ENCODE peak calls at places on chromosomes 5 and 9, in four cellular contexts. One of them, this sample, is unnamed.

GRCh38 chr5:59745422-59745863 is 148.1 kb downstream of the PDE4D start:
- DNase-seq in endodermal cell: no peak
- DNase-seq in thoracic aorta: no peak
- DNase-seq in A549: peak; percentile 38
- DNase-seq in this sample: no peak

GRCh38 chr5:80300125-80300524 is 19.7 kb upstream of the SPZ1 start:
- DNase-seq in endodermal cell: no peak
- DNase-seq in A549: no peak
- DNase-seq in thoracic aorta: no peak
- DNase-seq in this sample: no peak

GRCh38 chr5:23977996-23978395 is 470.6 kb downstream of the PRDM9 start:
- DNase-seq in thoracic aorta: no peak
- DNase-seq in endodermal cell: peak; percentile 95
- DNase-seq in A549: no peak
- DNase-seq in this sample: no peak

GRCh38 chr9:119366909-119367690 is 2.1 kb downstream of the BRINP1 start:
- DNase-seq in endodermal cell: peak; percentile 59
- DNase-seq in thoracic aorta: no peak
- DNase-seq in A549: no peak
- DNase-seq in this sample: no peak

GRCh38 chr5:163634061-163634460 is 128.6 kb downstream of the MAT2B start:
- DNase-seq in A549: no peak
- DNase-seq in thoracic aorta: no peak
- DNase-seq in endodermal cell: no peak
- DNase-seq in this sample: no peak

GRCh38 chr5:32773944-32774343 is 62.8 kb downstream of the NPR3 start:
- DNase-seq in endodermal cell: no peak
- DNase-seq in thoracic aorta: no peak
- DNase-seq in A549: no peak
- DNase-seq in this sample: no peak

GRCh38 chr5:52884453-52884852 is 96.7 kb downstream of the ITGA1 start:
- DNase-seq in endodermal cell: no peak
- DNase-seq in thoracic aorta: no peak
- DNase-seq in A549: no peak
- DNase-seq in this sample: no peak

GRCh38 chr9:27261517-27262211 is 35.3 kb downstream of the EQTN start:
- DNase-seq in A549: no peak
- DNase-seq in thoracic aorta: no peak
- DNase-seq in endodermal cell: no peak
- DNase-seq in this sample: no peak

GRCh38 chr9:97307500-97308163 is at the start of gene CCDC180:
- DNase-seq in thoracic aorta: no peak
- DNase-seq in A549: no peak
- DNase-seq in endodermal cell: no peak
- DNase-seq in this sample: peak; percentile 38

GRCh38 chr9:125296843-125297372 is 35.3 kb downstream of the GAPVD1 start:
- DNase-seq in endodermal cell: peak; percentile 47
- DNase-seq in A549: peak; percentile 45
- DNase-seq in thoracic aorta: no peak
- DNase-seq in this sample: no peak

GRCh38 chr5:119470851-119471451 is 18.7 kb downstream of the HSD17B4 start:
- DNase-seq in thoracic aorta: no peak
- DNase-seq in A549: no peak
- DNase-seq in endodermal cell: no peak
- DNase-seq in this sample: no peak

GRCh38 chr5:94705427-94705826 is 87.0 kb downstream of the SLF1 start:
- DNase-seq in thoracic aorta: no peak
- DNase-seq in endodermal cell: no peak
- DNase-seq in A549: no peak
- DNase-seq in this sample: no peak

GRCh38 chr5:142364251-142365145 is 39.7 kb upstream of the SPRY4 start:
- DNase-seq in A549: peak; percentile 53
- DNase-seq in endodermal cell: peak; percentile 75
- DNase-seq in thoracic aorta: no peak
- DNase-seq in this sample: peak; percentile 54

GRCh38 chr5:171492781-171493180 is 73.3 kb downstream of the FGF18 start:
- DNase-seq in endodermal cell: peak; percentile 77
- DNase-seq in thoracic aorta: no peak
- DNase-seq in A549: peak; percentile 34
- DNase-seq in this sample: no peak

GRCh38 chr5:119166026-119166425 is 95.1 kb downstream of the DMXL1 start:
- DNase-seq in A549: no peak
- DNase-seq in thoracic aorta: no peak
- DNase-seq in endodermal cell: no peak
- DNase-seq in this sample: no peak

GRCh38 chr5:427415-428087 is 15.4 kb upstream of the EXOC3 start:
- DNase-seq in thoracic aorta: no peak
- DNase-seq in endodermal cell: no peak
- DNase-seq in A549: no peak
- DNase-seq in this sample: no peak

GRCh38 chr9:34374905-34375552 is 1.7 kb downstream of the MYORG start:
- DNase-seq in endodermal cell: peak; percentile 89
- DNase-seq in A549: no peak
- DNase-seq in thoracic aorta: no peak
- DNase-seq in this sample: peak; percentile 84

GRCh38 chr9:91693226-91693625 is 256.8 kb downstream of the ROR2 start:
- DNase-seq in A549: no peak
- DNase-seq in endodermal cell: peak; percentile 78
- DNase-seq in thoracic aorta: no peak
- DNase-seq in this sample: no peak

GRCh38 chr5:11692636-11693035 is 211.6 kb downstream of the CTNND2 start:
- DNase-seq in A549: no peak
- DNase-seq in endodermal cell: no peak
- DNase-seq in thoracic aorta: no peak
- DNase-seq in this sample: no peak

GRCh38 chr5:91978221-91978882 is 595.2 kb upstream of the ARRDC3 start:
- DNase-seq in thoracic aorta: no peak
- DNase-seq in A549: no peak
- DNase-seq in endodermal cell: no peak
- DNase-seq in this sample: no peak

GRCh38 chr9:98992885-98993569 is 49.3 kb downstream of the COL15A1 start:
- DNase-seq in thoracic aorta: no peak
- DNase-seq in A549: no peak
- DNase-seq in endodermal cell: peak; percentile 24
- DNase-seq in this sample: no peak

GRCh38 chr5:34820593-34820992 is 18.4 kb upstream of the TTC23L start:
- DNase-seq in endodermal cell: no peak
- DNase-seq in thoracic aorta: no peak
- DNase-seq in A549: no peak
- DNase-seq in this sample: no peak

GRCh38 chr9:92652461-92652860 is 17.5 kb downstream of the IPPK start:
- DNase-seq in thoracic aorta: no peak
- DNase-seq in A549: no peak
- DNase-seq in endodermal cell: no peak
- DNase-seq in this sample: no peak

GRCh38 chr5:95646569-95647330 is at the start of gene RFESD:
- DNase-seq in thoracic aorta: peak; percentile 95
- DNase-seq in A549: peak; percentile 83
- DNase-seq in endodermal cell: peak; percentile 98
- DNase-seq in this sample: peak; percentile 100

GRCh38 chr5:59722875-59723274 is 170.7 kb downstream of the PDE4D start:
- DNase-seq in A549: no peak
- DNase-seq in endodermal cell: no peak
- DNase-seq in thoracic aorta: no peak
- DNase-seq in this sample: no peak

GRCh38 chr9:8374471-8374870 is 574.9 kb upstream of the DMAC1 start:
- DNase-seq in thoracic aorta: no peak
- DNase-seq in endodermal cell: no peak
- DNase-seq in A549: no peak
- DNase-seq in this sample: no peak

GRCh38 chr5:153623906-153624765 is 133.7 kb downstream of the GRIA1 start:
- DNase-seq in endodermal cell: no peak
- DNase-seq in thoracic aorta: no peak
- DNase-seq in A549: no peak
- DNase-seq in this sample: no peak

GRCh38 chr5:143979044-143979690 is 167.2 kb downstream of the HMHB1 start:
- DNase-seq in endodermal cell: no peak
- DNase-seq in thoracic aorta: no peak
- DNase-seq in A549: no peak
- DNase-seq in this sample: no peak

GRCh38 chr9:110040788-110041187 is 167.2 kb downstream of the C9orf152 start:
- DNase-seq in endodermal cell: no peak
- DNase-seq in A549: no peak
- DNase-seq in thoracic aorta: no peak
- DNase-seq in this sample: no peak

GRCh38 chr5:159417170-159417569 is 86.9 kb upstream of the IL12B start:
- DNase-seq in endodermal cell: no peak
- DNase-seq in thoracic aorta: no peak
- DNase-seq in A549: no peak
- DNase-seq in this sample: no peak

GRCh38 chr5:24623018-24623417 is 21.8 kb downstream of the CDH10 start:
- DNase-seq in A549: no peak
- DNase-seq in thoracic aorta: no peak
- DNase-seq in endodermal cell: peak; percentile 51
- DNase-seq in this sample: no peak

DNA sequence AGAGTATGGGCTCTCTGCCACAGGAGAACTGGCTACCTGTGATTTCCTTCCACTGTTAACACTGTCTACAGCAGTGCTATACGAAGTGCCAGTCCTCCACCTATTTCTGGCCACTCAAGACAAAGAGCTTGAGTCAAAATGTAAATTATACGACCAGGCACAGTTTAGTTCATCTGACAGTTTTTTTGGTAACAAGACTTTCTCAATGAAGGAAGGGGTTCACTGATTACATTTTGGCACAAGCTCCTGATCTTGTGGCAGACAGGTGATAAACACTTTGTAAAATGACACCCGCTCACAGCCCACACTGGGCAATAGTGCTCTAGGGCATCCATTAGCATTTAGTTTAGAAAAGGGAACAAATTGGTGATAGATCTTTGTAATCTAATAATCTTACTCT is 8.6 kb downstream of the RBM22 start:
- DNase-seq in A549: no peak
- DNase-seq in thoracic aorta: no peak
- DNase-seq in endodermal cell: no peak
- DNase-seq in this sample: peak; percentile 31
- TF ChIP-seq CTCF in A549: no peak
- TF ChIP-seq CTCF in thoracic aorta: no peak
- TF ChIP-seq CTCF in endodermal cell: no peak
- TF ChIP-seq CTCF in this sample: no peak

GRCh38 chr5:110053824-110054223 is 364.1 kb downstream of the MAN2A1 start:
- DNase-seq in endodermal cell: no peak
- DNase-seq in thoracic aorta: no peak
- DNase-seq in A549: no peak
- DNase-seq in this sample: no peak

GRCh38 chr5:110056580-110057114 is 366.9 kb downstream of the MAN2A1 start:
- DNase-seq in A549: no peak
- DNase-seq in thoracic aorta: no peak
- DNase-seq in endodermal cell: no peak
- DNase-seq in this sample: no peak

GRCh38 chr5:110053205-110053604 is 363.5 kb downstream of the MAN2A1 start:
- DNase-seq in A549: no peak
- DNase-seq in endodermal cell: no peak
- DNase-seq in thoracic aorta: no peak
- DNase-seq in this sample: no peak

GRCh38 chr5:110055301-110055700 is 365.6 kb downstream of the MAN2A1 start:
- DNase-seq in endodermal cell: no peak
- DNase-seq in thoracic aorta: no peak
- DNase-seq in A549: no peak
- DNase-seq in this sample: no peak

DNA sequence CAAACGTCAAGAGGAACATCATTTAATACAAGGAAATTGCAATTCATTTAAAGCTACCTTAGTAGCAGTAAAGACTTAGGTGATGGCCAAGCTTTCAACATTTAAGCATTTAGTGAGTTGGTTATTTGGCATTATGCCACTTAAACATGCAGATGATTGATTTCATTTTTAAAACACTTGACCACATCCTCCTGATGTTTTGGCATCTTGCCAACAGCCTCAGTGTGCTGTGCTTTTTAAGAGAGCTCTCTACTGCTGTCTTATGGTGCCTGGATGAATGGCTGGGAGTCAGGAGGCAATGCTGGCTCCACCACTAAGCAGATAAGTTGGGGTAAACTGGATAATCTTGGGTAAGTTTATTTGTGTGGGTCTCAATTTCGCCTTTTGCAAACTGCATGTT is 364.5 kb downstream of the MAN2A1 start:
- DNase-seq in endodermal cell: no peak
- DNase-seq in thoracic aorta: no peak
- DNase-seq in A549: no peak
- DNase-seq in this sample: no peak
- TF ChIP-seq CTCF in endodermal cell: peak; percentile 45
- TF ChIP-seq CTCF in thoracic aorta: peak; percentile 24
- TF ChIP-seq CTCF in A549: no peak
- TF ChIP-seq CTCF in this sample: no peak

GRCh38 chr5:176542596-176543427 is 5.6 kb upstream of the RNF44 start:
- DNase-seq in thoracic aorta: no peak
- DNase-seq in endodermal cell: peak; percentile 82
- DNase-seq in A549: no peak
- DNase-seq in this sample: no peak
- TF ChIP-seq CTCF in thoracic aorta: no peak
- TF ChIP-seq CTCF in endodermal cell: peak; percentile 46
- TF ChIP-seq CTCF in A549: peak; percentile 49
- TF ChIP-seq CTCF in this sample: no peak

GRCh38 chr5:175846332-175846731 is 25.0 kb upstream of the CPLX2 start:
- DNase-seq in endodermal cell: no peak
- DNase-seq in A549: no peak
- DNase-seq in thoracic aorta: no peak
- DNase-seq in this sample: no peak

GRCh38 chr5:175847061-175847460 is 24.3 kb upstream of the CPLX2 start:
- DNase-seq in A549: no peak
- DNase-seq in thoracic aorta: no peak
- DNase-seq in endodermal cell: no peak
- DNase-seq in this sample: no peak

GRCh38 chr5:175848676-175849075 is 22.7 kb upstream of the CPLX2 start:
- DNase-seq in endodermal cell: no peak
- DNase-seq in A549: no peak
- DNase-seq in thoracic aorta: no peak
- DNase-seq in this sample: no peak

GRCh38 chr5:175849153-175849552 is 22.2 kb upstream of the CPLX2 start:
- DNase-seq in thoracic aorta: no peak
- DNase-seq in endodermal cell: no peak
- DNase-seq in A549: no peak
- DNase-seq in this sample: no peak

DNA sequence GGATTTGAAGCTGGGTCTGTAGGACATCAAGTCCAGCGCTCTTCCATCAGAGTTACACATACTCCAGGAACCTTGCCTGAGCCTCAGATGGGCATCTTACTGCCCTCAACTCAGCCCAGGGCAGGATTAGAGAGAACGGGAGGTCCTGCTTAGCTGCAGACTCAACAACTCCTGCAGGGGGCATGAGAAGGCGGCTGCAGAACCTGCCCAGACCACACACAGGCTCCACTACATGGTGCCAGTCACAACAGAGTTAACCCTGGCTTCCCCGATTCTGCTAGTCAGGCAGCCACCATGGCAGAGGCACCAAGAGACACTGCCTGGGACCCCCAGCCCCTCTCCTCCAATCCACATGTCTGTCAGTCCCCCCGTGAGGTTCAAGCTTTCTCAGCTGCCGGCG is 23.9 kb upstream of the CPLX2 start:
- DNase-seq in A549: peak; percentile 84
- DNase-seq in endodermal cell: peak; percentile 83
- DNase-seq in thoracic aorta: no peak
- DNase-seq in this sample: no peak
- TF ChIP-seq CTCF in A549: peak; percentile 45
- TF ChIP-seq CTCF in endodermal cell: peak; percentile 75
- TF ChIP-seq CTCF in thoracic aorta: no peak
- TF ChIP-seq CTCF in this sample: no peak